ENCODE peak calls at places on chromosomes 2 and 18, in four cellular contexts. One of them, this sample, is unnamed.

GRCh38 chr2:213806125-213806726 is 522.0 kb downstream of the SPAG16 start:
- DNase-seq in fibroblast of lung: peak
- DNase-seq in GM23248: peak
- DNase-seq in K562: no peak
- DNase-seq in this sample: peak

GRCh38 chr2:241827394-241827793 is 18.4 kb downstream of the NEU4 start:
- DNase-seq in K562: no peak
- DNase-seq in fibroblast of lung: no peak
- DNase-seq in GM23248: no peak
- DNase-seq in this sample: no peak

GRCh38 chr18:5574843-5575242 is 31.0 kb upstream of the EPB41L3 start:
- DNase-seq in K562: no peak
- DNase-seq in GM23248: no peak
- DNase-seq in fibroblast of lung: no peak
- DNase-seq in this sample: no peak

GRCh38 chr2:63506350-63506749 is 81.9 kb downstream of the WDPCP start:
- DNase-seq in fibroblast of lung: no peak
- DNase-seq in GM23248: no peak
- DNase-seq in K562: no peak
- DNase-seq in this sample: no peak

GRCh38 chr2:203891474-203891873 is 23.9 kb downstream of the CTLA4 start:
- DNase-seq in K562: no peak
- DNase-seq in GM23248: peak
- DNase-seq in fibroblast of lung: no peak
- DNase-seq in this sample: peak

GRCh38 chr2:6186332-6187100 is 494.3 kb downstream of the SOX11 start:
- DNase-seq in fibroblast of lung: peak
- DNase-seq in K562: no peak
- DNase-seq in GM23248: peak
- DNase-seq in this sample: no peak

GRCh38 chr2:176003958-176004357 is 1.9 kb upstream of the LNPK start:
- DNase-seq in GM23248: no peak
- DNase-seq in fibroblast of lung: no peak
- DNase-seq in K562: no peak
- DNase-seq in this sample: no peak

GRCh38 chr18:43625582-43625981 is 348.3 kb upstream of the SYT4 start:
- DNase-seq in K562: no peak
- DNase-seq in fibroblast of lung: no peak
- DNase-seq in GM23248: no peak
- DNase-seq in this sample: no peak

GRCh38 chr2:135226961-135227360 is 174.9 kb downstream of the RAB3GAP1 start:
- DNase-seq in fibroblast of lung: peak
- DNase-seq in K562: no peak
- DNase-seq in GM23248: peak
- DNase-seq in this sample: no peak

GRCh38 chr2:80822999-80823398 is 518.4 kb upstream of the LRRTM1 start:
- DNase-seq in fibroblast of lung: no peak
- DNase-seq in GM23248: no peak
- DNase-seq in K562: no peak
- DNase-seq in this sample: no peak

GRCh38 chr18:23377669-23378469 is 75.2 kb upstream of the RIOK3 start:
- DNase-seq in GM23248: peak
- DNase-seq in K562: no peak
- DNase-seq in fibroblast of lung: peak
- DNase-seq in this sample: peak

GRCh38 chr2:239962890-239963591 is 62.1 kb downstream of the NDUFA10 start:
- DNase-seq in fibroblast of lung: no peak
- DNase-seq in K562: no peak
- DNase-seq in GM23248: no peak
- DNase-seq in this sample: no peak

GRCh38 chr2:233414777-233415570 is 60.7 kb downstream of the DGKD start:
- DNase-seq in fibroblast of lung: peak
- DNase-seq in GM23248: peak
- DNase-seq in K562: no peak
- DNase-seq in this sample: peak

GRCh38 chr2:111659361-111660281 is 224.4 kb downstream of the ANAPC1 start:
- DNase-seq in fibroblast of lung: peak
- DNase-seq in K562: no peak
- DNase-seq in GM23248: peak
- DNase-seq in this sample: peak

GRCh38 chr2:55885129-55885943 is 38.2 kb downstream of the EFEMP1 start:
- DNase-seq in GM23248: peak
- DNase-seq in K562: no peak
- DNase-seq in fibroblast of lung: peak
- DNase-seq in this sample: peak

GRCh38 chr2:11017921-11018320 is 106.2 kb downstream of the KCNF1 start:
- DNase-seq in K562: no peak
- DNase-seq in GM23248: no peak
- DNase-seq in fibroblast of lung: no peak
- DNase-seq in this sample: no peak

GRCh38 chr2:61182059-61182383 is 20.0 kb downstream of the C2orf74 start:
- DNase-seq in K562: no peak
- DNase-seq in fibroblast of lung: no peak
- DNase-seq in GM23248: no peak
- DNase-seq in this sample: no peak
- H3K27ac ChIP-seq in K562: no peak
- H3K27ac ChIP-seq in fibroblast of lung: no peak
- H3K27ac ChIP-seq in GM23248: peak
- H3K27ac ChIP-seq in this sample: no peak

GRCh38 chr2:231036131-231036530 is 1.2 kb upstream of the C2orf72 start:
- DNase-seq in K562: no peak
- DNase-seq in GM23248: no peak
- DNase-seq in fibroblast of lung: no peak
- DNase-seq in this sample: no peak
- TF ChIP-seq EZH2 in K562: no peak
- TF ChIP-seq EZH2 in GM23248: no peak
- TF ChIP-seq EZH2 in fibroblast of lung: peak
- TF ChIP-seq EZH2 in this sample: no peak

DNA sequence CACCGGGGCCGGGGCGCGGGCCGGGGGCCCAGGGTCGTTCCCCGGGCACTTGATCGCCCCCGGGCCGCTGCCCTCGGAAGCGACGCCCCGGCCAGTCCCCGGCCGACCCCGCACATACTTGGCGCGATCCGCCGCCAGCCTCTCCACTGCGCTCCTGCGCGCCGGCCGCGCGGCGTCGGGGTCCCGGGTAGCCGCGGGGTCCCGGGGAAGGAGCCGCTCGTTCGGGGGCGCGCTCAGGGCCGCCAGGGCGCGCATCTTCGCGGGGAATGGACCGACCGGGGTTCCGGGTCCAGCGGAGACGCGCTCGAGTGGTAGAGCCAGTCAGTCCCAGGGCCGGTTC is 204 bp downstream of the FAM110C start:
- DNase-seq in K562: no peak
- DNase-seq in GM23248: no peak
- DNase-seq in fibroblast of lung: no peak
- DNase-seq in this sample: no peak
- H3K27ac ChIP-seq in K562: no peak
- H3K27ac ChIP-seq in GM23248: no peak
- H3K27ac ChIP-seq in fibroblast of lung: no peak
- H3K27ac ChIP-seq in this sample: peak

GRCh38 chr2:85755122-85756027 is 1.6 kb downstream of the ATOH8 start:
- DNase-seq in fibroblast of lung: peak
- DNase-seq in K562: no peak
- DNase-seq in GM23248: peak
- DNase-seq in this sample: no peak
- TF ChIP-seq EZH2 in fibroblast of lung: no peak
- TF ChIP-seq EZH2 in K562: no peak
- TF ChIP-seq EZH2 in GM23248: no peak
- TF ChIP-seq EZH2 in this sample: peak

GRCh38 chr2:86522711-86523110 is 40.5 kb downstream of the CHMP3 start:
- DNase-seq in GM23248: no peak
- DNase-seq in fibroblast of lung: no peak
- DNase-seq in K562: no peak
- DNase-seq in this sample: no peak

GRCh38 chr2:86520153-86520552 is 43.1 kb downstream of the CHMP3 start:
- DNase-seq in GM23248: no peak
- DNase-seq in fibroblast of lung: no peak
- DNase-seq in K562: no peak
- DNase-seq in this sample: no peak

GRCh38 chr2:86521922-86522321 is 41.3 kb downstream of the CHMP3 start:
- DNase-seq in K562: no peak
- DNase-seq in fibroblast of lung: no peak
- DNase-seq in GM23248: no peak
- DNase-seq in this sample: no peak

GRCh38 chr2:86519349-86519748 is 43.9 kb downstream of the CHMP3 start:
- DNase-seq in GM23248: no peak
- DNase-seq in fibroblast of lung: peak
- DNase-seq in K562: no peak
- DNase-seq in this sample: no peak

GRCh38 chr2:86518498-86518897 is 44.7 kb downstream of the CHMP3 start:
- DNase-seq in GM23248: peak
- DNase-seq in K562: no peak
- DNase-seq in fibroblast of lung: peak
- DNase-seq in this sample: peak
- H3K27ac ChIP-seq in GM23248: no peak
- H3K27ac ChIP-seq in K562: no peak
- H3K27ac ChIP-seq in fibroblast of lung: no peak
- H3K27ac ChIP-seq in this sample: no peak

This sample was measured in mammary epithelial cell.